ENCODE peak calls at places on chromosomes 13 and 19, in six cellular contexts. G is anterior cingulate cortex; P is activated CD4-positive, CD25-positive, alpha-beta regulatory T cell; M is RWPE1; H is foreskin fibroblast; Y is choroid plexus epithelial cell. L is an unnamed sample.

GRCh38 chr13:98853791-98854191 is 101.3 kb upstream of the SLC15A1 start:
- DNase-seq in G (no peak), P (no peak), M (no peak), H (peak; percentile 86), Y (peak; percentile 53), L (peak; percentile 43)

GRCh38 chr19:48489608-48490216 is 20.5 kb downstream of the CYTH2 start:
- DNase-seq in Y (peak; percentile 58), H (peak; percentile 76), G (no peak), P (peak; percentile 57), M (peak; percentile 73), L (peak; percentile 60)

GRCh38 chr19:40519352-40520322 is 52.8 kb downstream of the SPTBN4 start:
- DNase-seq in H (peak; percentile 40), Y (peak; percentile 44), M (no peak), P (no peak), G (no peak), L (peak; percentile 12)

GRCh38 chr19:29376855-29377354 is 148.9 kb upstream of the VSTM2B start:
- DNase-seq in G (no peak), P (no peak), Y (no peak), M (no peak), H (no peak), L (no peak)

GRCh38 chr13:111177081-111177711 is 62.1 kb downstream of the ARHGEF7 start:
- DNase-seq in G (peak; percentile 69), H (peak; percentile 17), P (no peak), Y (peak; percentile 88), M (no peak), L (no peak)

GRCh38 chr19:44788971-44789370 is 11.3 kb downstream of the CBLC start:
- DNase-seq in H (no peak), Y (no peak), P (no peak), G (no peak), M (no peak), L (no peak)

GRCh38 chr13:67632590-67632989 is 402.5 kb upstream of the PCDH9 start:
- DNase-seq in M (no peak), Y (peak; percentile 16), G (no peak), H (peak; percentile 61), P (no peak), L (no peak)

GRCh38 chr19:51761696-51762095 is 716 bp downstream of the FPR2 start:
- DNase-seq in M (no peak), H (no peak), Y (no peak), P (no peak), G (no peak), L (no peak)

GRCh38 chr19:41998246-41999020 is 4.4 kb upstream of the ATP1A3 start:
- DNase-seq in M (peak; percentile 42), P (no peak), Y (peak; percentile 53), G (no peak), H (peak; percentile 80), L (peak; percentile 75)

GRCh38 chr13:66994097-66994496 is 236.0 kb downstream of the PCDH9 start:
- DNase-seq in P (no peak), H (peak; percentile 67), Y (peak; percentile 76), G (peak; percentile 90), M (peak; percentile 18), L (peak; percentile 52)

GRCh38 chr13:26872444-26873173 is 112.0 kb upstream of the GPR12 start:
- DNase-seq in Y (peak; percentile 64), H (peak; percentile 40), M (peak; percentile 42), P (no peak), G (peak; percentile 29), L (peak; percentile 84)

GRCh38 chr19:18428837-18429674 is 8.9 kb downstream of the ISYNA1 start:
- DNase-seq in G (peak; percentile 54), P (peak; percentile 73), Y (peak; percentile 96), M (no peak), H (peak; percentile 95), L (peak; percentile 90)

GRCh38 chr19:40740747-40741146 is 9.5 kb downstream of the ACTMAP start:
- DNase-seq in M (no peak), P (no peak), Y (no peak), G (peak; percentile 64), H (peak; percentile 93), L (no peak)

GRCh38 chr13:98517576-98518310 is 59.2 kb downstream of the STK24 start:
- DNase-seq in Y (no peak), P (no peak), H (no peak), G (no peak), M (no peak), L (no peak)

L was measured in NCI-H146.